ENCODE peak calls at places on chromosome 6, in five cellular contexts. I is GM06990, V is fibroblast of villous mesenchyme, R is heart left ventricle, Y is fibroblast of lung. P is an unnamed sample.
A peak's percentile ranks its signal among the peaks of the same experiment; 100 is the strongest.

GRCh38 chr6:169722362-169723199 is 1.7 kb downstream of the PHF10 start:
- DNase-seq in I (peak; percentile 57), V (peak; percentile 79), R (peak; percentile 57), Y (peak; percentile 86), P (peak; percentile 58)

GRCh38 chr6:72622094-72622540 is 253 bp downstream of the KCNQ5 start:
- DNase-seq in I (peak; percentile 76), V (no peak), R (no peak), Y (peak; percentile 48), P (peak; percentile 49)

GRCh38 chr6:82251942-82252341 is 4.4 kb upstream of the IBTK start:
- DNase-seq in I (no peak), V (peak; percentile 48), R (no peak), Y (peak; percentile 27), P (peak; percentile 66)

GRCh38 chr6:149332602-149333311 is 15.2 kb downstream of the TAB2 start:
- DNase-seq in I (no peak), V (no peak), R (no peak), Y (peak; percentile 38), P (peak; percentile 31)

GRCh38 chr6:111503194-111503593 is 20.2 kb upstream of the REV3L start:
- DNase-seq in I (no peak), V (no peak), R (no peak), Y (peak; percentile 65), P (no peak)

GRCh38 chr6:141482773-141483172 is 650.0 kb upstream of the GJE1 start:
- DNase-seq in I (no peak), V (peak; percentile 58), R (no peak), Y (no peak), P (peak; percentile 43)

GRCh38 chr6:69584913-69585729 is 211.7 kb downstream of the LMBRD1 start:
- DNase-seq in I (peak; percentile 63), V (no peak), R (no peak), Y (peak; percentile 23), P (peak; percentile 3)

GRCh38 chr6:39587080-39587479 is 138.1 kb downstream of the KIF6 start:
- DNase-seq in I (no peak), V (no peak), R (no peak), Y (no peak), P (no peak)

GRCh38 chr6:155186052-155186658 is 77.7 kb upstream of the CLDN20 start:
- DNase-seq in I (no peak), V (no peak), R (no peak), Y (peak; percentile 30), P (peak; percentile 32)

GRCh38 chr6:32109114-32109764 is at the start of gene TNXB:
- DNase-seq in I (no peak), V (no peak), R (peak; percentile 72), Y (no peak), P (peak; percentile 55)

GRCh38 chr6:129662406-129662766 is 47.6 kb downstream of the ARHGAP18 start:
- DNase-seq in I (no peak), V (no peak), R (no peak), Y (no peak), P (no peak)

GRCh38 chr6:140180306-140180705 is 805.9 kb upstream of the CITED2 start:
- DNase-seq in I (no peak), V (no peak), R (no peak), Y (no peak), P (no peak)

GRCh38 chr6:52534966-52535390 is 41.9 kb downstream of the TRAM2 start:
- DNase-seq in I (peak; percentile 33), V (no peak), R (no peak), Y (no peak), P (no peak)
- H3K4me3 ChIP-seq in I (no peak overlapping the region), V (no peak overlapping the region), R (no peak overlapping the region), Y (no peak overlapping the region), P (no peak overlapping the region)

DNA sequence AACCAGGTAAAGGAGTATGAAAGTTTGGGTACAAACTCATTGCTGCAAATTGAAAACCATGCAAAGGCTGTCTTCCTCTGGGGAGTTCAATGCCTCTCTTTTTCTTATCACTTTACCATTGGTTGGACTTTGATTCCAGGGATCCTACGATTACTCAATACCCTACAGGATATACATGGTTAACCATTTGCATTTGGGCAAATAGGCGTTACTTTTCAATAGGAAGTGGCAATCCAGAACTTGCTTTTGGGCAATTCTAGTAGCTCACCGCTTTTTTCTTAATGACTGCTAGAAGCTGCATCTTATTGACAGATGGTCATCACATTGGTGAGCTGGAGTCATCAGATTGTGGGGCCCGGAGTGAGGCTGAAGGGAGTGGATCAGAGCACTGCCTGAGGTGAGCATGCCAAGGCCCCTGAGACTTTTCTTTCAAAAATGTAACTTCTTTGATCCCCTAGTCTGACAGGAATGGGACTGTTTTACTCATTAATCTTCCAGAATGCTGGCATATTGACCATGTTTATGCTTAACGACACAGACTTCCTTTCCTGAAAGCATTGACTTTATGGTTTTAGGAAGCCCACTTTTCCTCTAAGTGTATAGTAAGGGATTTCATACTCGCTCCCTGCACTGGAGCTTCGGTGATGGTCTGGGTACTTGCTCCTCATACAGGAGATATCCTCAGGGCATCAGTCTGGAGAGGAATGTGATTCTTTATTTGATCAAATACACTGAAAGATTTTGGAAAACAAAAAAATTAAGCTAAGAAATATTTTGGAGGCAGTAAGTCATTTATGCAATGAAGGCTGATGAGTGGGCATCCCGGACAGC is at the start of gene CCR6:
- DNase-seq in I (no peak), V (no peak), R (no peak), Y (no peak), P (no peak)
- TF ChIP-seq CTCF in I (no peak), V (no peak), R (no peak), Y (no peak), P (no peak)

DNA sequence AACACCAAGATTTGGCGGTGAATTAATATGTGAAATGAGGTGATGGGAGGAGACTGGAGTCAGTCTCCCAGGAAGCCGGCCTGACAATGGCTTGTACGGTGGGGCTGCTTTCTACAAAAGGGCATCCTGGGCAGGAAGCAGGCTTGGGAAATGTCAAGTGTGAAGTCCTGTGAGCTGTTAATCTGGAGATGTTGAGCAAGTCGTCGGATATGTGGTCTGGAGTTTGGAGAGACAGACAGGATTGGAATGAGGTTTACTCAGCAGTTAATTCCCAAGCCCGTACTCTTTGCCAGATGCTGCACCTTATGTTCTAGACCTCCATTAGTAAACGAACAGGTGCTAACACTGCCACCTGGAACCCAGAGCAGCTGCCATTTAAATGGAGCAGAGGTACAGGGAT is 107.7 kb upstream of the FOXC1 start:
- DNase-seq in I (no peak), V (peak; percentile 32), R (no peak), Y (no peak), P (peak; percentile 43)
- H3K4me3 ChIP-seq in I (no peak overlapping the region), V (no peak overlapping the region), R (no peak overlapping the region), Y (no peak overlapping the region), P (no peak overlapping the region)

GRCh38 chr6:157163434-157164159 is 159.7 kb downstream of the TMEM242 start:
- DNase-seq in I (no peak), V (no peak), R (no peak), Y (no peak), P (no peak)
- TF ChIP-seq CTCF in I (no peak), V (no peak), R (no peak), Y (no peak), P (no peak)

DNA sequence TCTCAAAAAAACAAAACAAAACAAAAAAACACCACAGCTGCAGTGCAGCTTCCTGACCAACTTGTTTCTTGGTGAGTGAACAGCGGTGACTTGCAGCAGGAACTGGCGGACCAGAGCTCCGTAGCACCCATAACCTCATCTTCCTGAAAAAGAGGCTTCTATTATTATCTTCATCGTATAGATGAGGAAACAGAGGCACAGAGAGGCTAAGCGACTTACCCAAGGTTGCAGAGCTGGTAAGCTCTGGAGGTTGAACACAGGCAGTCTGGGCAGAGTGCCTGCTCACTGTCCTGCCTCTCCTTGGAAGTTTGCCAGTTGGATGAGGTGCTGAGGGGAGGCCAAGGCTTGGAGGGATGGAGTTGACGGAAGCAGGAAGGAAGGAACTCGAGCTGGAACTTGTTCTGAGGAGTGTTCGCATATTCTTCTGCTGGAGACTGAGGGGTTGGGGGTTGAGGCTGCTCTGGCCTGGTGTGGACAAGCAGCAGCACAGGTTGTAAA is 47.9 kb upstream of the CCDC167 start:
- DNase-seq in I (no peak), V (no peak), R (peak; percentile 29), Y (peak; percentile 70), P (peak; percentile 93)
- H3K4me3 ChIP-seq in I (no peak overlapping the region), V (no peak overlapping the region), R (no peak overlapping the region), Y (no peak overlapping the region), P (no peak overlapping the region)

GRCh38 chr6:44649365-44650025 is 262.0 kb downstream of the CDC5L start:
- DNase-seq in I (no peak), V (peak; percentile 47), R (no peak), Y (peak; percentile 84), P (peak; percentile 71)
- TF ChIP-seq CTCF in I (no peak), V (no peak), R (no peak), Y (no peak), P (no peak)